ENCODE peak calls at places on chromosomes 7 and 10, in four cellular contexts. G is NCI-H510A, W is HEK293T, X is right cardiac atrium. S is an unnamed sample.
A peak's percentile ranks its signal among the peaks of the same experiment; 100 is the strongest.

GRCh38 chr10:34547283-34547682 is 267.8 kb downstream of the PARD3 start:
- DNase-seq in W (no peak), G (no peak), X (no peak), S (no peak)

GRCh38 chr10:78432582-78432981 is 398.9 kb downstream of the RPS24 start:
- DNase-seq in X (peak; percentile 59), W (no peak), G (no peak), S (no peak)

GRCh38 chr10:99523251-99523773 is 9.4 kb upstream of the NKX2-3 start:
- DNase-seq in W (no peak), X (no peak), G (no peak), S (no peak)

GRCh38 chr10:6226216-6226615 is 23.5 kb downstream of the PFKFB3 start:
- DNase-seq in G (no peak), X (no peak), W (no peak), S (no peak)

GRCh38 chr10:43066481-43066880 is 10.4 kb upstream of the RET start:
- DNase-seq in G (no peak), W (no peak), X (peak; percentile 0), S (no peak)

GRCh38 chr7:131546583-131547111 is 9.8 kb downstream of the PODXL start:
- DNase-seq in G (no peak), X (no peak), W (peak; percentile 72), S (peak; percentile 37)

GRCh38 chr10:70693619-70694286 is 21.4 kb downstream of the ADAMTS14 start:
- DNase-seq in W (no peak), G (no peak), X (peak; percentile 73), S (peak; percentile 79)

GRCh38 chr7:18583305-18583704 is 87.8 kb downstream of the HDAC9 start:
- DNase-seq in G (no peak), W (no peak), X (no peak), S (no peak)

GRCh38 chr7:28806841-28807240 is 151.3 kb downstream of the TRIL start:
- DNase-seq in X (no peak), W (no peak), G (no peak), S (no peak)

GRCh38 chr7:46705416-46706255 is 784.6 kb upstream of the IGFBP3 start:
- DNase-seq in W (no peak), X (no peak), G (no peak), S (no peak)

GRCh38 chr7:148156248-148156647 is 434.3 kb upstream of the C7orf33 start:
- DNase-seq in X (no peak), G (no peak), W (no peak), S (no peak)

GRCh38 chr7:37284285-37284684 is 164.4 kb downstream of the ELMO1 start:
- DNase-seq in X (no peak), G (no peak), W (no peak), S (no peak)

GRCh38 chr7:26083113-26083512 is 68.9 kb upstream of the NFE2L3 start:
- DNase-seq in X (no peak), W (no peak), G (no peak), S (no peak)

GRCh38 chr7:3087243-3087642 is 43.6 kb upstream of the CARD11 start:
- DNase-seq in W (no peak), X (no peak), G (no peak), S (no peak)

GRCh38 chr10:98097611-98098010 is 36.8 kb upstream of the R3HCC1L start:
- DNase-seq in G (no peak), X (no peak), W (peak; percentile 34), S (peak; percentile 20)

GRCh38 chr10:11824825-11825224 is 1.7 kb downstream of the PROSER2 start:
- DNase-seq in X (no peak), W (peak; percentile 32), G (no peak), S (peak; percentile 20)

GRCh38 chr7:144526912-144527610 is 123.6 kb upstream of the NOBOX start:
- DNase-seq in W (peak; percentile 19), X (no peak), G (no peak), S (no peak)

GRCh38 chr10:15176269-15176668 is 7.8 kb upstream of the NMT2 start:
- DNase-seq in G (no peak), X (no peak), W (no peak), S (no peak)